ENCODE peak calls at places on chromosomes 1 and 21, in six cellular contexts. One of them, this sample, is unnamed.

GRCh38 chr1:101251504-101251903 is 14.7 kb downstream of the S1PR1 start:
- DNase-seq in SK-N-SH: no peak
- DNase-seq in GM12878: no peak
- DNase-seq in A549: no peak
- DNase-seq in WTC11: no peak
- DNase-seq in H1: no peak
- DNase-seq in this sample: no peak

GRCh38 chr1:162385280-162385623 is 3.7 kb downstream of the C1orf226 start:
- DNase-seq in SK-N-SH: peak; percentile 1
- DNase-seq in A549: no peak
- DNase-seq in H1: no peak
- DNase-seq in GM12878: no peak
- DNase-seq in WTC11: no peak
- DNase-seq in this sample: no peak

GRCh38 chr21:43976661-43977060 is 35.4 kb upstream of the TRAPPC10 start:
- DNase-seq in SK-N-SH: no peak
- DNase-seq in A549: no peak
- DNase-seq in GM12878: no peak
- DNase-seq in WTC11: no peak
- DNase-seq in H1: no peak
- DNase-seq in this sample: no peak

GRCh38 chr1:19014765-19015164 is 58.3 kb upstream of the IFFO2 start:
- DNase-seq in SK-N-SH: no peak
- DNase-seq in H1: peak; percentile 24
- DNase-seq in WTC11: no peak
- DNase-seq in A549: no peak
- DNase-seq in GM12878: no peak
- DNase-seq in this sample: no peak

GRCh38 chr21:33940164-33940563 is 24.6 kb upstream of the ATP5PO start:
- DNase-seq in GM12878: no peak
- DNase-seq in H1: peak; percentile 3
- DNase-seq in A549: no peak
- DNase-seq in WTC11: no peak
- DNase-seq in SK-N-SH: no peak
- DNase-seq in this sample: peak; percentile 69

GRCh38 chr1:118788372-118788955 is 199.7 kb downstream of the TBX15 start:
- DNase-seq in SK-N-SH: no peak
- DNase-seq in GM12878: no peak
- DNase-seq in WTC11: no peak
- DNase-seq in H1: no peak
- DNase-seq in A549: no peak
- DNase-seq in this sample: no peak

GRCh38 chr1:162916407-162916806 is 55.4 kb upstream of the CCDC190 start:
- DNase-seq in SK-N-SH: no peak
- DNase-seq in WTC11: no peak
- DNase-seq in H1: no peak
- DNase-seq in A549: no peak
- DNase-seq in GM12878: no peak
- DNase-seq in this sample: no peak

GRCh38 chr1:23098463-23099170 is 70.0 kb downstream of the LUZP1 start:
- DNase-seq in H1: peak; percentile 72
- DNase-seq in WTC11: peak; percentile 59
- DNase-seq in GM12878: no peak
- DNase-seq in A549: peak; percentile 76
- DNase-seq in SK-N-SH: peak; percentile 63
- DNase-seq in this sample: peak; percentile 73

GRCh38 chr1:173002891-173003582 is 47.7 kb downstream of the TNFSF18 start:
- DNase-seq in H1: no peak
- DNase-seq in WTC11: no peak
- DNase-seq in GM12878: no peak
- DNase-seq in SK-N-SH: no peak
- DNase-seq in A549: peak; percentile 41
- DNase-seq in this sample: no peak

GRCh38 chr21:14086553-14086952 is 124.2 kb downstream of the LIPI start:
- DNase-seq in SK-N-SH: no peak
- DNase-seq in H1: no peak
- DNase-seq in WTC11: no peak
- DNase-seq in A549: no peak
- DNase-seq in GM12878: peak; percentile 70
- DNase-seq in this sample: no peak

GRCh38 chr1:229579101-229579651 is 20.7 kb upstream of the ABCB10 start:
- DNase-seq in GM12878: peak; percentile 41
- DNase-seq in SK-N-SH: peak; percentile 58
- DNase-seq in A549: no peak
- DNase-seq in H1: no peak
- DNase-seq in WTC11: no peak
- DNase-seq in this sample: peak; percentile 45

GRCh38 chr1:11645670-11646265 is 8.5 kb downstream of the FBXO2 start:
- DNase-seq in H1: peak; percentile 95
- DNase-seq in GM12878: no peak
- DNase-seq in WTC11: peak; percentile 89
- DNase-seq in SK-N-SH: peak; percentile 83
- DNase-seq in A549: peak; percentile 74
- DNase-seq in this sample: peak; percentile 82

GRCh38 chr1:246214708-246215504 is 292.2 kb downstream of the SMYD3 start:
- DNase-seq in GM12878: peak; percentile 71
- DNase-seq in SK-N-SH: peak; percentile 27
- DNase-seq in H1: no peak
- DNase-seq in WTC11: no peak
- DNase-seq in A549: no peak
- DNase-seq in this sample: peak; percentile 97

GRCh38 chr1:118649406-118649805 is 338.7 kb downstream of the TBX15 start:
- DNase-seq in WTC11: no peak
- DNase-seq in SK-N-SH: no peak
- DNase-seq in GM12878: no peak
- DNase-seq in H1: no peak
- DNase-seq in A549: no peak
- DNase-seq in this sample: no peak

GRCh38 chr1:10631121-10631810 is 156.5 kb downstream of the PEX14 start:
- DNase-seq in WTC11: peak; percentile 16
- DNase-seq in A549: no peak
- DNase-seq in H1: no peak
- DNase-seq in SK-N-SH: peak; percentile 36
- DNase-seq in GM12878: no peak
- DNase-seq in this sample: no peak

GRCh38 chr1:165153182-165153581 is 203.3 kb downstream of the LMX1A start:
- DNase-seq in GM12878: no peak
- DNase-seq in A549: no peak
- DNase-seq in H1: no peak
- DNase-seq in WTC11: no peak
- DNase-seq in SK-N-SH: no peak
- DNase-seq in this sample: no peak

GRCh38 chr1:12448746-12449177 is 169.2 kb downstream of the DHRS3 start:
- DNase-seq in H1: no peak
- DNase-seq in SK-N-SH: no peak
- DNase-seq in GM12878: no peak
- DNase-seq in A549: no peak
- DNase-seq in WTC11: no peak
- DNase-seq in this sample: no peak

GRCh38 chr1:39623053-39623452 is 16.4 kb downstream of the HEYL start:
- DNase-seq in H1: no peak
- DNase-seq in WTC11: no peak
- DNase-seq in SK-N-SH: peak; percentile 45
- DNase-seq in GM12878: no peak
- DNase-seq in A549: no peak
- DNase-seq in this sample: no peak

GRCh38 chr1:201028473-201028889 is 5.0 kb upstream of the KIF21B start:
- DNase-seq in SK-N-SH: no peak
- DNase-seq in GM12878: no peak
- DNase-seq in A549: no peak
- DNase-seq in H1: no peak
- DNase-seq in WTC11: no peak
- DNase-seq in this sample: peak; percentile 40
- TF ChIP-seq MAX in SK-N-SH: no peak
- TF ChIP-seq MAX in GM12878: no peak
- TF ChIP-seq MAX in A549: no peak
- TF ChIP-seq MAX in H1: no peak
- TF ChIP-seq MAX in WTC11: no peak
- TF ChIP-seq MAX in this sample: peak; percentile 10

GRCh38 chr1:204075116-204075636 is 2.3 kb downstream of the SOX13 start:
- DNase-seq in WTC11: no peak
- DNase-seq in SK-N-SH: no peak
- DNase-seq in A549: no peak
- DNase-seq in H1: no peak
- DNase-seq in GM12878: no peak
- DNase-seq in this sample: no peak
- TF ChIP-seq MAX in WTC11: no peak
- TF ChIP-seq MAX in SK-N-SH: no peak
- TF ChIP-seq MAX in A549: no peak
- TF ChIP-seq MAX in H1: no peak
- TF ChIP-seq MAX in GM12878: no peak
- TF ChIP-seq MAX in this sample: no peak

DNA sequence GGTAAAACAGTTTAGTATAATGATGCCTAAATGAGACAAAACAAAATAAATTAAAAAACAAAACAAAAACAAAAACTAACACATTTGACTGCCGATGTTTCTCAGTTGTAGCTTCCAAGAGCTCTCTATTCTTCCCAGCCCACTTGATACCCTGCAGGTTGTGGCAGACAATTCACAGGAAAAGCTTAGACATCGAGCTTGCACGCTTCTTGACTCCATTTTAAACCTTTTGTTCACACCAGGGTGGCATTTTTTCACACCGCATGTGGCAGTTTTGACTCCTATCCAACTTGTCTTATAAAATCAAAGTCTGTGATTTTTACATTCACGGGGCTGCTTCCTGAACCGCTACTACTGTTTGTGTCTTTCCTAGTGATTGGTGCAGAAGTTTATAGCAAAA is 575.9 kb downstream of the USP25 start:
- DNase-seq in A549: no peak
- DNase-seq in WTC11: no peak
- DNase-seq in GM12878: no peak
- DNase-seq in H1: no peak
- DNase-seq in SK-N-SH: no peak
- DNase-seq in this sample: no peak
- TF ChIP-seq MAX in A549: no peak
- TF ChIP-seq MAX in WTC11: no peak
- TF ChIP-seq MAX in GM12878: no peak
- TF ChIP-seq MAX in H1: no peak
- TF ChIP-seq MAX in SK-N-SH: no peak
- TF ChIP-seq MAX in this sample: no peak

GRCh38 chr21:31371715-31372114 is 27.7 kb upstream of the TIAM1 start:
- DNase-seq in SK-N-SH: no peak
- DNase-seq in GM12878: no peak
- DNase-seq in WTC11: no peak
- DNase-seq in A549: no peak
- DNase-seq in H1: no peak
- DNase-seq in this sample: no peak
- TF ChIP-seq MAX in SK-N-SH: no peak
- TF ChIP-seq MAX in GM12878: no peak
- TF ChIP-seq MAX in WTC11: no peak
- TF ChIP-seq MAX in A549: no peak
- TF ChIP-seq MAX in H1: no peak
- TF ChIP-seq MAX in this sample: no peak

DNA sequence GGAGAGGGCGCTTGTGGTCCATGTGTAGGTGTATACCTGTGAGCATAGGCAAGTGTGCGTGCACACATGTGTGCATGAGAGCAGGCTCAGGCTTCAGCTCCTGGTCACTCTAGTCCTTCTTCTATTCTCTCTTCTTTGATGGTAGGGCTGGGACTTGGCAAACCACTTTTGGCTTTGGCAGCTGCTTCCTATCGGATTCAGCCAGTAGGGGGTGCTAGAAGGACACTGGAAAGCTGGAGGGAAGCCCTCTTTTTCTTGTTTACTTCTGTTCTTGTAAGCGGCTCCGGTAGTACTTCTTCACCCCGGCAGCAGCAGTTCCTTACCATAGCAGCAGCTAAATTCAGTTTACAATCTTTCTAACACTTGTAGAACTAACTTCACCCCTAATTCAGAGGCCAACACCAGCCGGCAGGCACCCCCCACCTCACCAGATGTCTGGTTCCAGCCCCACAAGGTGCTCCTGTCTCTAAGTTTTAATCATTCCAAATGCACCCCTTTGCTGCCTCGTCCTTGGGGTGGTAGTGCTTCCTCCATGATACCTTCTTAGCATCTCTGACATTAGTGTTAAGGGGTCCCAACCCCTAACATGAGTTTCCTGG is 25.1 kb downstream of the NENF start:
- DNase-seq in SK-N-SH: peak; percentile 61
- DNase-seq in A549: peak; percentile 71
- DNase-seq in GM12878: no peak
- DNase-seq in H1: peak; percentile 92
- DNase-seq in WTC11: peak; percentile 85
- DNase-seq in this sample: peak; percentile 75
- TF ChIP-seq MAX in SK-N-SH: no peak
- TF ChIP-seq MAX in A549: no peak
- TF ChIP-seq MAX in GM12878: no peak
- TF ChIP-seq MAX in H1: no peak
- TF ChIP-seq MAX in WTC11: no peak
- TF ChIP-seq MAX in this sample: peak; percentile 15

GRCh38 chr1:115727706-115728249 is 40.7 kb downstream of the CASQ2 start:
- DNase-seq in SK-N-SH: no peak
- DNase-seq in GM12878: no peak
- DNase-seq in A549: peak; percentile 1
- DNase-seq in WTC11: no peak
- DNase-seq in H1: no peak
- DNase-seq in this sample: peak; percentile 95
- TF ChIP-seq MAX in SK-N-SH: no peak
- TF ChIP-seq MAX in GM12878: no peak
- TF ChIP-seq MAX in A549: no peak
- TF ChIP-seq MAX in WTC11: no peak
- TF ChIP-seq MAX in H1: no peak
- TF ChIP-seq MAX in this sample: peak; percentile 75

GRCh38 chr1:185916866-185917265 is 182.7 kb downstream of the HMCN1 start:
- DNase-seq in GM12878: no peak
- DNase-seq in WTC11: no peak
- DNase-seq in H1: no peak
- DNase-seq in A549: no peak
- DNase-seq in SK-N-SH: no peak
- DNase-seq in this sample: no peak

GRCh38 chr1:185914089-185914488 is 179.9 kb downstream of the HMCN1 start:
- DNase-seq in WTC11: no peak
- DNase-seq in GM12878: no peak
- DNase-seq in SK-N-SH: no peak
- DNase-seq in A549: no peak
- DNase-seq in H1: no peak
- DNase-seq in this sample: no peak

GRCh38 chr1:185917646-185918045 is 183.5 kb downstream of the HMCN1 start:
- DNase-seq in A549: peak; percentile 14
- DNase-seq in H1: no peak
- DNase-seq in GM12878: no peak
- DNase-seq in SK-N-SH: no peak
- DNase-seq in WTC11: peak; percentile 42
- DNase-seq in this sample: peak; percentile 25

GRCh38 chr1:185911978-185912377 is 177.8 kb downstream of the HMCN1 start:
- DNase-seq in WTC11: no peak
- DNase-seq in H1: no peak
- DNase-seq in A549: no peak
- DNase-seq in GM12878: no peak
- DNase-seq in SK-N-SH: no peak
- DNase-seq in this sample: no peak

GRCh38 chr1:185912504-185912903 is 178.3 kb downstream of the HMCN1 start:
- DNase-seq in A549: no peak
- DNase-seq in SK-N-SH: no peak
- DNase-seq in WTC11: peak; percentile 38
- DNase-seq in GM12878: no peak
- DNase-seq in H1: no peak
- DNase-seq in this sample: no peak
- TF ChIP-seq MAX in A549: no peak
- TF ChIP-seq MAX in SK-N-SH: no peak
- TF ChIP-seq MAX in WTC11: no peak
- TF ChIP-seq MAX in GM12878: no peak
- TF ChIP-seq MAX in H1: no peak
- TF ChIP-seq MAX in this sample: no peak

This sample was measured in NB4.